ENCODE peak calls at places on chromosomes 7 and 10, in five cellular contexts. J is neuronal stem cell, U is GM23248, P is keratinocyte, X is PC-3. Z is an unnamed sample.

GRCh38 chr7:2956526-2957368 is 86.9 kb downstream of the CARD11 start:
- DNase-seq in U (peak), X (peak), J (no peak), P (peak), Z (no peak)

GRCh38 chr7:34275629-34276028 is 370.3 kb downstream of the BMPER start:
- DNase-seq in X (no peak), P (no peak), U (no peak), J (no peak), Z (no peak)

GRCh38 chr10:119030421-119031250 is 1.1 kb downstream of the NANOS1 start:
- DNase-seq in U (peak), P (no peak), J (peak), X (peak), Z (no peak)

GRCh38 chr7:75943864-75944263 is 28.9 kb downstream of the POR start:
- DNase-seq in P (peak), J (no peak), U (peak), X (peak), Z (no peak)

GRCh38 chr7:153185936-153186335 is 426.4 kb downstream of the ACTR3B start:
- DNase-seq in J (no peak), U (no peak), P (no peak), X (no peak), Z (no peak)

GRCh38 chr10:113132651-113133088 is 182.6 kb downstream of the TCF7L2 start:
- DNase-seq in U (peak), X (no peak), P (no peak), J (peak), Z (no peak)

GRCh38 chr7:121397346-121397745 is 1.2 kb upstream of the FAM3C start:
- DNase-seq in P (no peak), J (no peak), X (no peak), U (no peak), Z (no peak)

GRCh38 chr10:115933098-115933497 is 339.9 kb downstream of the GFRA1 start:
- DNase-seq in U (no peak), J (no peak), X (no peak), P (no peak), Z (no peak)

GRCh38 chr7:117381357-117381756 is 45.9 kb downstream of the ASZ1 start:
- DNase-seq in X (no peak), P (no peak), J (no peak), U (no peak), Z (no peak)

GRCh38 chr7:28332031-28332430 is 80.3 kb upstream of the CREB5 start:
- DNase-seq in J (no peak), P (no peak), U (no peak), X (no peak), Z (no peak)

GRCh38 chr7:100567045-100567730 is 6.5 kb downstream of the SAP25 start:
- DNase-seq in X (no peak), U (peak), P (no peak), J (no peak), Z (no peak)

GRCh38 chr7:75969704-75970498 is 24.5 kb downstream of the TMEM120A start:
- DNase-seq in U (no peak), J (no peak), P (no peak), X (no peak), Z (no peak)

GRCh38 chr10:99527526-99528255 is 5.1 kb upstream of the NKX2-3 start:
- DNase-seq in U (no peak), P (no peak), X (no peak), J (no peak), Z (no peak)

GRCh38 chr7:22594020-22594419 is 94.0 kb upstream of the STEAP1B start:
- DNase-seq in U (no peak), X (peak), J (no peak), P (no peak), Z (no peak)

GRCh38 chr7:6536899-6537298 is 14.4 kb downstream of the GRID2IP start:
- DNase-seq in P (no peak), U (no peak), J (no peak), X (no peak), Z (no peak)

GRCh38 chr10:71761105-71761511 is 12.2 kb downstream of the VSIR start:
- DNase-seq in J (no peak), P (no peak), U (no peak), X (peak), Z (no peak)

GRCh38 chr7:94069154-94069739 is 65.1 kb upstream of the BET1 start:
- DNase-seq in U (peak), X (no peak), P (no peak), J (no peak), Z (no peak)

GRCh38 chr10:35194906-35195305 is 68.3 kb downstream of the CREM start:
- DNase-seq in P (no peak), X (peak), J (no peak), U (peak), Z (no peak)

GRCh38 chr7:130943336-130943901 is 209.4 kb upstream of the KLF14 start:
- DNase-seq in X (peak), P (no peak), J (no peak), U (peak), Z (no peak)

GRCh38 chr7:104642551-104642950 is 314.1 kb downstream of the LHFPL3 start:
- DNase-seq in P (no peak), U (no peak), J (no peak), X (no peak), Z (no peak)

GRCh38 chr7:113204415-113204814 is 86.1 kb upstream of the SMIM30 start:
- DNase-seq in U (no peak), P (no peak), J (no peak), X (no peak), Z (no peak)

GRCh38 chr10:77274046-77274795 is 363.4 kb downstream of the KCNMA1 start:
- DNase-seq in J (no peak), U (peak), X (peak), P (no peak), Z (no peak)
- H3K9ac ChIP-seq in J (no peak), U (peak), X (peak), P (no peak), Z (no peak)

GRCh38 chr10:122446668-122447410 is 7.6 kb upstream of the ARMS2 start:
- DNase-seq in J (no peak), P (no peak), X (no peak), U (peak), Z (peak)

GRCh38 chr10:122445469-122445868 is 9.0 kb upstream of the ARMS2 start:
- DNase-seq in P (no peak), U (peak), J (no peak), X (no peak), Z (no peak)

GRCh38 chr10:122445904-122446303 is 8.5 kb upstream of the ARMS2 start:
- DNase-seq in P (no peak), U (no peak), J (no peak), X (no peak), Z (no peak)

DNA sequence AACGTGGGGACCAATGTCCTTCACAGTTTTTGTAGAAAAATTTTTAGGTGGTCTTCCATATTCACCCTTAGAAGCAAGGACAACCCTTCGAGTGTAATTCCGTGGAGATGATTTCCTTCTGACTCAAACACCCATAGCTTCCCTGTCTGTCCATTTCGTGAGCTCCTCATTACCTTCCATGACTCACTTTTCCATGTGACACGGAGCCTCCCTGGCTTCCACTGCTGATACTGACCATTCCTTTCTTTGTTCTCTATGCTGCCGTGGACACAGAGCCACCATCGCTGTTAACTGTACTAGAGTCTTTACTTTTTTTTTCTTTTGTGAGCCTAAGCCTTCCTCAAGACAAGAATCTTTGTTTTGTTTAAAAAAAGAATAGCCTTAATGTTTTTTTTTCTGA is 12.5 kb upstream of the ARMS2 start:
- DNase-seq in U (peak), P (no peak), J (no peak), X (peak), Z (no peak)
- H3K27ac ChIP-seq in U (peak), P (no peak), J (no peak), X (no peak), Z (no peak)

DNA sequence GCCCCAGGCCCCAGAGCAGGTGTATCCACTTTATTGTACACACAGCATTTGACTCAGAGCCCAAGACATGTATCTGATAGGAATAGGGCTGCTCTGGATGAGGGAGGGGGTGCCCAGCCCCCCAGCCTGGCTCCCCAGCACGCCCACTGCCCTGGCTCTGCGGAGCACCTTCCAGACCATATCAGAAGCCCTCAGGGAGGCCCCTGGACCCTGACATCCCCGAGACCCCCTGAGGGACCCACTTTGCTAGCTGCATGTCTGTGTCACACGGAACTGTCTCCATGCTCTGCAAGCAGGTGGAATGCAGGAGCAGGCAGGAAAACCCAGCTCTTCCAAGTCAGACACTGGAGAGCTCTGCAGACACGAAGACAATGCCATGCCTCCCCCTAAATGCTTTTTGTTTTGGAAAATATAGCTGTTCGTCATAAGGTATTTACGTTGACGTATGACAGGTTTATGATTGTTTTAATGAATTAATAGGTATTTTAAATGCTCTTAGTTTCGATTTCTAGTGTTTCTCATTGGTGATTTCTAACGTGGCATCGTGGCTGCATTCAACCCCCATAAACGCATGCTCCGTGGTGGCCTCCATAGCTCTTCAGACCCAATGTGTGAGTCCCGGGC is 92.8 kb upstream of the INSIG1 start:
- DNase-seq in P (no peak), J (no peak), U (no peak), X (no peak), Z (no peak)
- H3K4me3 ChIP-seq in P (no peak), J (no peak), U (peak), X (peak), Z (no peak)

GRCh38 chr7:150642926-150643325 is 10.7 kb upstream of the GIMAP6 start:
- DNase-seq in X (no peak), J (no peak), P (no peak), U (no peak), Z (no peak)
- H3K9ac ChIP-seq in X (no peak), J (peak), P (no peak), U (no peak), Z (no peak)

DNA sequence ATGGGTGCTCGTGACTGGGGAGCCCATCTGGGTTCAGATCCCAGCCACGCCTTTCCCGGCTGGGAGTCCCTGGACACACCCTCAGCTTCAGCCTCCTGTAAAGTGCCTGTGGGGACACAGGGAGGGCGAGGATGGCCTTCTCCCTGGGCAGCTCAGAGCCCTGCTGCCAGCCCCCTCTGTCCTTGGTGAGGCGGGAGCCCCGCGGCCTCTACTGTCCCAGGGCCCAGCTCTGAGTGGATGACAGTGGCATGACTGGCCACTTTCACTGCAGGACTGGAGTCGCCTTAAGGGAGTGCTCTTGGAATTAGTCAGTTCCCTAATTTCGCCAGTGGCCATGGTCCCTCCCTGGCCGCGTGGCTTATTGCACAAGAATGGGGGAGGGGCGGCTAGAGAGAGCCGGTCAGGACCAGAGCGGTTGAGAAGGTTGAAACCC is 4.6 kb downstream of the BRI3 start:
- DNase-seq in P (peak), X (peak), U (peak), J (no peak), Z (no peak)
- H3K27ac ChIP-seq in P (peak), X (peak), U (peak), J (no peak), Z (no peak)

GRCh38 chr7:156074982-156075615 is 262.8 kb upstream of the SHH start:
- DNase-seq in P (no peak), U (no peak), X (no peak), J (no peak), Z (no peak)
- H3K4me3 ChIP-seq in P (no peak), U (no peak), X (no peak), J (no peak), Z (no peak)

GRCh38 chr7:44086627-44087026 is 4.3 kb upstream of the POLM start:
- DNase-seq in J (no peak), P (no peak), X (no peak), U (no peak), Z (no peak)
- H3K9ac ChIP-seq in J (no peak), P (no peak), X (no peak), U (peak), Z (no peak)

GRCh38 chr10:75079436-75080083 is 31.9 kb upstream of the SAMD8 start:
- DNase-seq in X (no peak), P (no peak), U (no peak), J (no peak), Z (no peak)
- H3K27ac ChIP-seq in X (no peak), P (no peak), U (no peak), J (peak), Z (no peak)

GRCh38 chr7:45710271-45711160 is 136.3 kb downstream of the ADCY1 start:
- DNase-seq in U (no peak), P (no peak), X (no peak), J (no peak), Z (no peak)

GRCh38 chr7:45711161-45711490 is 137.0 kb downstream of the ADCY1 start:
- DNase-seq in X (no peak), U (no peak), P (no peak), J (no peak), Z (no peak)

GRCh38 chr7:45704683-45705016 is 130.5 kb downstream of the ADCY1 start:
- DNase-seq in P (no peak), J (no peak), X (no peak), U (no peak), Z (no peak)

GRCh38 chr7:45709168-45710034 is 135.2 kb downstream of the ADCY1 start:
- DNase-seq in U (peak), P (no peak), J (no peak), X (no peak), Z (no peak)

GRCh38 chr7:45708046-45708950 is 134.1 kb downstream of the ADCY1 start:
- DNase-seq in J (no peak), P (no peak), X (no peak), U (no peak), Z (no peak)
- H3K4me3 ChIP-seq in J (no peak), P (no peak), X (no peak), U (no peak), Z (no peak)

Z was measured in SK-N-MC.